ENCODE peak calls at places on chromosomes 7 and 10, in seven cellular contexts. R, C, U, E, H, S and N are unnamed samples.

GRCh38 chr10:66671562-66671961 is 254.3 kb upstream of the LRRTM3 start:
- DNase-seq in R (no peak), C (no peak), U (no peak), E (no peak), H (no peak), S (no peak), N (no peak)

GRCh38 chr10:97371696-97372095 is 29.4 kb downstream of the RRP12 start:
- DNase-seq in R (no peak), C (no peak), U (no peak), E (no peak), H (no peak), S (no peak), N (no peak)

GRCh38 chr10:5971315-5971832 is 6.0 kb downstream of the IL15RA start:
- DNase-seq in R (no peak), C (peak), U (no peak), E (no peak), H (peak), S (no peak), N (no peak)

GRCh38 chr10:83373659-83374058 is 765.6 kb upstream of the GHITM start:
- DNase-seq in R (no peak), C (no peak), U (peak), E (no peak), H (peak), S (peak), N (no peak)

GRCh38 chr7:22667562-22668239 is 59.3 kb upstream of the IL6 start:
- DNase-seq in R (no peak), C (no peak), U (no peak), E (no peak), H (no peak), S (peak), N (no peak)

GRCh38 chr7:37028909-37029440 is 304.7 kb upstream of the AOAH start:
- DNase-seq in R (no peak), C (no peak), U (no peak), E (no peak), H (no peak), S (no peak), N (no peak)

GRCh38 chr10:35546824-35547225 is 58.3 kb upstream of the GJD4 start:
- DNase-seq in R (no peak), C (no peak), U (no peak), E (no peak), H (no peak), S (peak), N (no peak)

GRCh38 chr7:135510603-135511183 is 791 bp upstream of the CNOT4 start:
- DNase-seq in R (no peak), C (peak), U (peak), E (no peak), H (no peak), S (peak), N (peak)

GRCh38 chr7:102300643-102301211 is 14.1 kb downstream of the SH2B2 start:
- DNase-seq in R (no peak), C (no peak), U (no peak), E (no peak), H (peak), S (no peak), N (no peak)

GRCh38 chr10:70378122-70378521 is 4.3 kb downstream of the LRRC20 start:
- DNase-seq in R (no peak), C (no peak), U (peak), E (no peak), H (no peak), S (peak), N (no peak)

GRCh38 chr10:98248018-98248417 is 20.0 kb downstream of the LOXL4 start:
- DNase-seq in R (no peak), C (no peak), U (no peak), E (no peak), H (no peak), S (no peak), N (no peak)